ENCODE peak calls at places on chromosome 12, in eight cellular contexts. One of them, this sample, is unnamed.

GRCh38 chr12:89098390-89099102 is 253.8 kb downstream of the DUSP6 start:
- DNase-seq in stomach: peak; percentile 48
- DNase-seq in A549: no peak
- DNase-seq in endodermal cell: peak; percentile 91
- DNase-seq in IMR-90: peak; percentile 7
- DNase-seq in endothelial cell of umbilical vein: no peak
- DNase-seq in CD8-positive, alpha-beta T cell: no peak
- DNase-seq in tibial artery: no peak
- DNase-seq in this sample: no peak

GRCh38 chr12:26276709-26277108 is 81.3 kb downstream of the SSPN start:
- DNase-seq in A549: no peak
- DNase-seq in tibial artery: no peak
- DNase-seq in endodermal cell: no peak
- DNase-seq in endothelial cell of umbilical vein: no peak
- DNase-seq in CD8-positive, alpha-beta T cell: no peak
- DNase-seq in stomach: no peak
- DNase-seq in IMR-90: no peak
- DNase-seq in this sample: no peak

GRCh38 chr12:26198742-26199141 is 3.4 kb downstream of the SSPN start:
- DNase-seq in CD8-positive, alpha-beta T cell: no peak
- DNase-seq in tibial artery: no peak
- DNase-seq in endodermal cell: no peak
- DNase-seq in A549: no peak
- DNase-seq in IMR-90: peak; percentile 63
- DNase-seq in stomach: no peak
- DNase-seq in endothelial cell of umbilical vein: no peak
- DNase-seq in this sample: no peak

GRCh38 chr12:10392394-10392930 is 2.6 kb upstream of the KLRK1 start:
- DNase-seq in CD8-positive, alpha-beta T cell: peak; percentile 51
- DNase-seq in tibial artery: peak; percentile 71
- DNase-seq in A549: peak; percentile 69
- DNase-seq in stomach: peak; percentile 41
- DNase-seq in endodermal cell: no peak
- DNase-seq in IMR-90: peak; percentile 67
- DNase-seq in endothelial cell of umbilical vein: no peak
- DNase-seq in this sample: peak; percentile 74

GRCh38 chr12:88501976-88502938 is 78.0 kb downstream of the KITLG start:
- DNase-seq in endothelial cell of umbilical vein: no peak
- DNase-seq in IMR-90: peak; percentile 48
- DNase-seq in endodermal cell: no peak
- DNase-seq in stomach: no peak
- DNase-seq in CD8-positive, alpha-beta T cell: no peak
- DNase-seq in tibial artery: no peak
- DNase-seq in A549: no peak
- DNase-seq in this sample: no peak

GRCh38 chr12:4858385-4858784 is 51.3 kb upstream of the KCNA1 start:
- DNase-seq in A549: no peak
- DNase-seq in stomach: no peak
- DNase-seq in tibial artery: no peak
- DNase-seq in endodermal cell: peak; percentile 90
- DNase-seq in endothelial cell of umbilical vein: peak; percentile 1
- DNase-seq in CD8-positive, alpha-beta T cell: no peak
- DNase-seq in IMR-90: no peak
- DNase-seq in this sample: no peak

GRCh38 chr12:132399092-132400010 is 70.0 kb upstream of the GALNT9 start:
- DNase-seq in A549: no peak
- DNase-seq in CD8-positive, alpha-beta T cell: no peak
- DNase-seq in IMR-90: no peak
- DNase-seq in endodermal cell: no peak
- DNase-seq in tibial artery: no peak
- DNase-seq in stomach: no peak
- DNase-seq in endothelial cell of umbilical vein: no peak
- DNase-seq in this sample: no peak

GRCh38 chr12:34595749-34596733 is 573.7 kb downstream of the ALG10 start:
- DNase-seq in CD8-positive, alpha-beta T cell: no peak
- DNase-seq in endothelial cell of umbilical vein: no peak
- DNase-seq in IMR-90: no peak
- DNase-seq in tibial artery: peak; percentile 21
- DNase-seq in A549: no peak
- DNase-seq in stomach: no peak
- DNase-seq in endodermal cell: no peak
- DNase-seq in this sample: peak; percentile 24

GRCh38 chr12:71164166-71164876 is 6.5 kb upstream of the TSPAN8 start:
- DNase-seq in stomach: no peak
- DNase-seq in endodermal cell: no peak
- DNase-seq in A549: no peak
- DNase-seq in IMR-90: no peak
- DNase-seq in CD8-positive, alpha-beta T cell: no peak
- DNase-seq in endothelial cell of umbilical vein: no peak
- DNase-seq in tibial artery: no peak
- DNase-seq in this sample: no peak

GRCh38 chr12:23949212-23950010 is at the start of gene SOX5:
- DNase-seq in IMR-90: peak; percentile 68
- DNase-seq in stomach: peak; percentile 28
- DNase-seq in endodermal cell: peak; percentile 85
- DNase-seq in endothelial cell of umbilical vein: peak; percentile 49
- DNase-seq in CD8-positive, alpha-beta T cell: no peak
- DNase-seq in A549: peak; percentile 4
- DNase-seq in tibial artery: peak; percentile 75
- DNase-seq in this sample: peak; percentile 39

GRCh38 chr12:112973016-112973711 is 5.2 kb upstream of the OAS2 start:
- DNase-seq in stomach: no peak
- DNase-seq in endodermal cell: no peak
- DNase-seq in CD8-positive, alpha-beta T cell: no peak
- DNase-seq in A549: no peak
- DNase-seq in tibial artery: no peak
- DNase-seq in IMR-90: no peak
- DNase-seq in endothelial cell of umbilical vein: no peak
- DNase-seq in this sample: no peak

GRCh38 chr12:76206039-76206676 is 121.7 kb upstream of the NAP1L1 start:
- DNase-seq in IMR-90: no peak
- DNase-seq in A549: no peak
- DNase-seq in stomach: no peak
- DNase-seq in tibial artery: no peak
- DNase-seq in endodermal cell: no peak
- DNase-seq in endothelial cell of umbilical vein: no peak
- DNase-seq in CD8-positive, alpha-beta T cell: no peak
- DNase-seq in this sample: no peak

DNA sequence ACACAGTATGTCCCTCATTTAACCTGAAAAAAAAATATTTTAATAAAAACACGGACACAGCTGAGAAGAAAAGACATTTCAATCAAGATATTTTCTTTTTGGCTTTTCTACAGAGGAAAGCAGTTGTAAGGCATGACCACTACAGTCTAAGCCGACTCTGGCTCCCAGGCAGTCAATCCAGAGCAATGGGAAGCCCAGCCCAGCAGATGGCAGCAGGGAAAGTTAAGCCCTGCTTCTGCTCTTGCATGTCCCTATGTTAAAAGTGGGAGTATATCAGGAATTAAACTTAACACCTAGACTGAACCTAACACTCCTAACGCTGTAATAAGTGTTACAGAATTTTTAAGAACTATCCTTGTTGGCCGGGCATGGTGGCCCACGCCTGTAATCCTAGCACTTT is 19.5 kb upstream of the HAL start:
- DNase-seq in endodermal cell: peak; percentile 85
- DNase-seq in stomach: peak; percentile 32
- DNase-seq in CD8-positive, alpha-beta T cell: no peak
- DNase-seq in A549: peak; percentile 62
- DNase-seq in endothelial cell of umbilical vein: peak; percentile 57
- DNase-seq in IMR-90: peak; percentile 22
- DNase-seq in tibial artery: no peak
- DNase-seq in this sample: no peak
- TF ChIP-seq CTCF in endodermal cell: peak; percentile 80
- TF ChIP-seq CTCF in stomach: no peak
- TF ChIP-seq CTCF in CD8-positive, alpha-beta T cell: no peak
- TF ChIP-seq CTCF in A549: peak; percentile 39
- TF ChIP-seq CTCF in endothelial cell of umbilical vein: peak; percentile 31
- TF ChIP-seq CTCF in IMR-90: peak; percentile 32
- TF ChIP-seq CTCF in tibial artery: no peak
- TF ChIP-seq CTCF in this sample: peak; percentile 5

GRCh38 chr12:46585854-46586621 is 213.5 kb upstream of the SLC38A2 start:
- DNase-seq in endodermal cell: peak; percentile 88
- DNase-seq in CD8-positive, alpha-beta T cell: peak; percentile 64
- DNase-seq in stomach: peak; percentile 72
- DNase-seq in tibial artery: no peak
- DNase-seq in A549: peak; percentile 50
- DNase-seq in endothelial cell of umbilical vein: peak; percentile 72
- DNase-seq in IMR-90: peak; percentile 92
- DNase-seq in this sample: peak; percentile 37
- H3K4me1 ChIP-seq in endodermal cell: no peaks in the 10 kb centered on the region
- H3K4me1 ChIP-seq in CD8-positive, alpha-beta T cell: peaks cover 20% of the 10 kb centered on the region
- H3K4me1 ChIP-seq in stomach: peaks cover 10% of the 10 kb centered on the region
- H3K4me1 ChIP-seq in tibial artery: no peaks in the 10 kb centered on the region
- H3K4me1 ChIP-seq in A549: peaks cover 8% of the 10 kb centered on the region
- H3K4me1 ChIP-seq in endothelial cell of umbilical vein: peaks cover 4% of the 10 kb centered on the region
- H3K4me1 ChIP-seq in IMR-90: peaks cover 7% of the 10 kb centered on the region
- H3K4me1 ChIP-seq in this sample: peaks cover 3% of the 10 kb centered on the region

GRCh38 chr12:45075575-45076282 is 24.8 kb upstream of the DBX2 start:
- DNase-seq in stomach: no peak
- DNase-seq in IMR-90: no peak
- DNase-seq in endothelial cell of umbilical vein: no peak
- DNase-seq in endodermal cell: no peak
- DNase-seq in tibial artery: no peak
- DNase-seq in CD8-positive, alpha-beta T cell: no peak
- DNase-seq in A549: no peak
- DNase-seq in this sample: no peak
- H3K27ac ChIP-seq in stomach: no peak overlapping the region
- H3K27ac ChIP-seq in IMR-90: no peak overlapping the region
- H3K27ac ChIP-seq in endothelial cell of umbilical vein: no peak overlapping the region
- H3K27ac ChIP-seq in endodermal cell: no peak overlapping the region
- H3K27ac ChIP-seq in tibial artery: no peak overlapping the region
- H3K27ac ChIP-seq in CD8-positive, alpha-beta T cell: no peak overlapping the region
- H3K27ac ChIP-seq in A549: no peak overlapping the region
- H3K27ac ChIP-seq in this sample: no peak overlapping the region

GRCh38 chr12:125332900-125333299 is 267.7 kb downstream of the AACS start:
- DNase-seq in endodermal cell: peak; percentile 79
- DNase-seq in A549: no peak
- DNase-seq in IMR-90: no peak
- DNase-seq in endothelial cell of umbilical vein: no peak
- DNase-seq in stomach: no peak
- DNase-seq in tibial artery: no peak
- DNase-seq in CD8-positive, alpha-beta T cell: no peak
- DNase-seq in this sample: no peak
- TF ChIP-seq CTCF in endodermal cell: peak; percentile 70
- TF ChIP-seq CTCF in A549: no peak
- TF ChIP-seq CTCF in IMR-90: no peak
- TF ChIP-seq CTCF in endothelial cell of umbilical vein: no peak
- TF ChIP-seq CTCF in stomach: no peak
- TF ChIP-seq CTCF in tibial artery: no peak
- TF ChIP-seq CTCF in CD8-positive, alpha-beta T cell: no peak
- TF ChIP-seq CTCF in this sample: no peak

DNA sequence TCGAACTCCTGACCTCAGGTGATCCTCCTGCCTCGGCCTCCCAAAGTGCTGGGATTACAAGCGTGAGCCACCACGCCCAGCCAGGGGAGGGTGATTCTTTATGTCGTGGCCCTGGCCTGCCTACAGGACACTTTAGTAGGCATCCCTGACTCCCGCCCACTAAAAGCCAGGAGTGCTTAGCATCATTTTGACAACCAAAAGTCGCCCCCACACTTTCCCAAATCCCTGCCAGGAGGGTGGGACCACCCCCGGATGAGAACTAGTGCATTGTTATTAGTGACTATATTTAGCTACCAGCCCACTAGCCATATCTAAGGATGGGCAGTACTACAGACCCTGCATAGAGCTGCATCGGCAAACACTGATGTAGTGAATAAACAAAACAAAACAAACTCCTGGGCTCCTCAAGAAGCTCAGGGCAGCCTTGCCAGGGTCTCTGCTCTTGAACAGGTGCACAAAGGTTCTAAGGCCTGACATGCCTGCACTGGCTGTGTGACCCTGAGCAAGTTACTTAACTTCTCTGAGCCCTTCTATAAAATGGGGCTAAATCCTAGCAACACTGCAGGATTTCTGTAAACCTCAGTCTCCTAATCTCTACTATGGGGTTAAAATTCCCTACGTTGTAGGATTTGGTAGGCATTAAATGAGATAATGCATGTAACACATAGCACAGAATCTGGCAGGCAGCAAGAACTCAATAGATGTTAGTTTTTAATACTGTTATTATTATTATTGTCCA is 2.2 kb downstream of the CAMKK2 start:
- DNase-seq in stomach: no peak
- DNase-seq in CD8-positive, alpha-beta T cell: no peak
- DNase-seq in endodermal cell: no peak
- DNase-seq in endothelial cell of umbilical vein: no peak
- DNase-seq in tibial artery: no peak
- DNase-seq in IMR-90: no peak
- DNase-seq in A549: no peak
- DNase-seq in this sample: no peak
- H3K4me1 ChIP-seq in stomach: peaks cover 35% of the 10 kb centered on the region
- H3K4me1 ChIP-seq in CD8-positive, alpha-beta T cell: peaks cover 15% of the 10 kb centered on the region
- H3K4me1 ChIP-seq in endodermal cell: no peaks in the 10 kb centered on the region
- H3K4me1 ChIP-seq in endothelial cell of umbilical vein: peaks cover 16% of the 10 kb centered on the region
- H3K4me1 ChIP-seq in tibial artery: peaks cover 32% of the 10 kb centered on the region
- H3K4me1 ChIP-seq in IMR-90: peaks cover 7% of the 10 kb centered on the region
- H3K4me1 ChIP-seq in A549: peaks cover 13% of the 10 kb centered on the region
- H3K4me1 ChIP-seq in this sample: peaks cover 6% of the 10 kb centered on the region

GRCh38 chr12:13561923-13562322 is 365.4 kb downstream of the EMP1 start:
- DNase-seq in A549: no peak
- DNase-seq in CD8-positive, alpha-beta T cell: no peak
- DNase-seq in endodermal cell: no peak
- DNase-seq in stomach: no peak
- DNase-seq in IMR-90: no peak
- DNase-seq in tibial artery: no peak
- DNase-seq in endothelial cell of umbilical vein: no peak
- DNase-seq in this sample: no peak
- H3K27ac ChIP-seq in A549: no peak overlapping the region
- H3K27ac ChIP-seq in CD8-positive, alpha-beta T cell: no peak overlapping the region
- H3K27ac ChIP-seq in endodermal cell: no peak overlapping the region
- H3K27ac ChIP-seq in stomach: no peak overlapping the region
- H3K27ac ChIP-seq in IMR-90: no peak overlapping the region
- H3K27ac ChIP-seq in tibial artery: no peak overlapping the region
- H3K27ac ChIP-seq in endothelial cell of umbilical vein: no peak overlapping the region
- H3K27ac ChIP-seq in this sample: no peak overlapping the region